ENCODE peak calls at places on chromosomes 1 and 21, in six cellular contexts. X is CMK; Z is cortex of kidney; G is CD4-positive, alpha-beta memory T cell; Y is GM12891; L is RPMI7951. I is an unnamed sample.

GRCh38 chr1:1308756-1309524 is 543 bp downstream of the PUSL1 start:
- DNase-seq in X (no peak), Z (no peak), G (no peak), Y (no peak), L (no peak), I (no peak)

GRCh38 chr21:30320215-30320614 is at the start of gene KRTAP26-1:
- DNase-seq in X (no peak), Z (no peak), G (no peak), Y (no peak), L (no peak), I (no peak)

GRCh38 chr1:225603538-225604354 is 49.2 kb downstream of the ENAH start:
- DNase-seq in X (no peak), Z (no peak), G (no peak), Y (no peak), L (peak; percentile 63), I (peak; percentile 56)

GRCh38 chr1:2229032-2229920 is 1.2 kb downstream of the SKI start:
- DNase-seq in X (no peak), Z (no peak), G (peak; percentile 53), Y (no peak), L (peak; percentile 76), I (peak; percentile 37)

GRCh38 chr1:117631361-117631760 is 25.5 kb downstream of the TENT5C start:
- DNase-seq in X (no peak), Z (no peak), G (no peak), Y (no peak), L (no peak), I (no peak)

GRCh38 chr21:32779983-32780382 is 8.4 kb upstream of the PAXBP1 start:
- DNase-seq in X (no peak), Z (no peak), G (no peak), Y (no peak), L (no peak), I (no peak)

GRCh38 chr1:228691926-228692325 is 43.4 kb upstream of the RHOU start:
- DNase-seq in X (no peak), Z (no peak), G (peak; percentile 40), Y (no peak), L (peak; percentile 15), I (peak; percentile 65)

GRCh38 chr1:117930173-117930447 is 571 bp downstream of the WDR3 start:
- DNase-seq in X (no peak), Z (no peak), G (no peak), Y (no peak), L (no peak), I (no peak)

GRCh38 chr21:28387220-28387619 is 605.5 kb downstream of the LTN1 start:
- DNase-seq in X (no peak), Z (no peak), G (no peak), Y (no peak), L (no peak), I (no peak)

GRCh38 chr1:100109554-100110066 is 23.1 kb downstream of the SASS6 start:
- DNase-seq in X (no peak), Z (no peak), G (no peak), Y (no peak), L (no peak), I (no peak)

GRCh38 chr1:1253314-1253713 is 6.8 kb upstream of the C1QTNF12 start:
- DNase-seq in X (no peak), Z (no peak), G (no peak), Y (no peak), L (no peak), I (no peak)

GRCh38 chr21:28805885-28806284 is 186.8 kb downstream of the LTN1 start:
- DNase-seq in X (no peak), Z (no peak), G (no peak), Y (no peak), L (no peak), I (no peak)